ENCODE peak calls at places on chromosomes 5 and 9, in eight cellular contexts. E is NCI-H510A treated with DMSO at 0.1 percent for 48 hours; A is activated CD4-positive, alpha-beta T cell treated with anti-CD3 and anti-CD28 coated beads, Interleukin-2, amount 50 U/mL, for 1 hour; S is EL; O is AG09309; M is stimulated activated CD8-positive, alpha-beta memory T cell treated with anti-CD3 and anti-CD28 coated beads, Interleukin-2, amount 100 ng/mL, for 48 hours; Y is NCI-H774; B is sciatic nerve. V is an unnamed sample.

GRCh38 chr5:36613241-36613640 is 6.8 kb downstream of the SLC1A3 start:
- DNase-seq in Y (no peak), B (no peak), S (no peak), E (no peak), M (no peak), A (no peak), O (no peak), V (no peak)

GRCh38 chr9:124392855-124393460 is 22.3 kb downstream of the PSMB7 start:
- DNase-seq in Y (peak), E (peak), M (no peak), B (no peak), A (no peak), O (peak), S (peak), V (no peak)

GRCh38 chr9:132630116-132630515 is 39.7 kb downstream of the DDX31 start:
- DNase-seq in M (no peak), B (no peak), S (no peak), Y (no peak), O (no peak), A (no peak), E (no peak), V (no peak)

GRCh38 chr5:127839496-127840197 is 136.5 kb downstream of the CCDC192 start:
- DNase-seq in E (no peak), B (no peak), S (peak), Y (no peak), M (no peak), O (no peak), A (no peak), V (no peak)

GRCh38 chr9:128899566-128900322 is 17.8 kb downstream of the LRRC8A start:
- DNase-seq in A (no peak), Y (no peak), B (no peak), S (peak), E (no peak), O (no peak), M (no peak), V (no peak)

GRCh38 chr9:97723819-97724218 is 26.7 kb upstream of the XPA start:
- DNase-seq in A (no peak), Y (no peak), O (no peak), E (no peak), M (no peak), B (no peak), S (no peak), V (no peak)

GRCh38 chr5:142819816-142820215 is 49.6 kb downstream of the ARHGAP26 start:
- DNase-seq in E (no peak), O (no peak), A (no peak), Y (no peak), M (no peak), S (peak), B (no peak), V (no peak)

GRCh38 chr9:76302947-76303550 is 91.2 kb downstream of the RFK start:
- DNase-seq in M (no peak), S (peak), A (no peak), Y (peak), O (peak), E (peak), B (no peak), V (no peak)

GRCh38 chr5:173884402-173885053 is 3.6 kb upstream of the CPEB4 start:
- DNase-seq in O (no peak), M (no peak), B (no peak), Y (no peak), E (no peak), A (peak), S (no peak), V (no peak)

GRCh38 chr9:109499631-109500120 is 1.6 kb upstream of the PTPN3 start:
- DNase-seq in Y (peak), S (peak), A (no peak), B (no peak), O (no peak), M (no peak), E (no peak), V (peak)

GRCh38 chr9:96564217-96564616 is 55.4 kb downstream of the CDC14B start:
- DNase-seq in S (no peak), O (no peak), Y (no peak), A (no peak), B (no peak), M (no peak), E (no peak), V (no peak)

GRCh38 chr5:71957431-71957934 is 149.8 kb upstream of the MAP1B start:
- DNase-seq in M (no peak), E (no peak), O (no peak), Y (no peak), S (no peak), B (no peak), A (no peak), V (no peak)

GRCh38 chr9:109811876-109812275 is 31.9 kb downstream of the PALM2AKAP2 start:
- DNase-seq in O (no peak), A (no peak), B (no peak), E (no peak), S (no peak), M (no peak), Y (no peak), V (no peak)

GRCh38 chr5:72245517-72246238 is 74.4 kb downstream of the MRPS27 start:
- DNase-seq in S (no peak), A (no peak), M (no peak), O (no peak), Y (no peak), B (no peak), E (no peak), V (no peak)

GRCh38 chr5:150034677-150035076 is 34.1 kb downstream of the HMGXB3 start:
- DNase-seq in S (peak), B (no peak), A (no peak), Y (no peak), M (no peak), E (no peak), O (peak), V (no peak)

GRCh38 chr5:136018814-136019777 is 9.7 kb upstream of the TGFBI start:
- DNase-seq in A (no peak), B (no peak), O (peak), Y (no peak), M (no peak), E (no peak), S (peak), V (no peak)

GRCh38 chr5:1663186-1663585 is 136.5 kb downstream of the MRPL36 start:
- DNase-seq in Y (no peak), A (no peak), E (no peak), O (no peak), B (no peak), S (no peak), M (no peak), V (peak)

GRCh38 chr9:98995059-98995665 is 51.5 kb downstream of the COL15A1 start:
- DNase-seq in M (no peak), B (no peak), E (no peak), O (no peak), S (no peak), Y (no peak), A (no peak), V (peak)

GRCh38 chr9:82456621-82457020 is 468.0 kb downstream of the SPATA31D1 start:
- DNase-seq in Y (no peak), O (peak), E (no peak), A (no peak), S (peak), B (no peak), M (no peak), V (no peak)

GRCh38 chr9:112166176-112167140 is 8.6 kb downstream of the SUSD1 start:
- DNase-seq in S (peak), Y (no peak), A (no peak), O (no peak), E (no peak), B (peak), M (no peak), V (no peak)

GRCh38 chr5:124349931-124350330 is 396.5 kb downstream of the ZNF608 start:
- DNase-seq in M (no peak), A (no peak), B (no peak), S (no peak), Y (no peak), E (no peak), O (no peak), V (no peak)

GRCh38 chr5:21685536-21685935 is 1167.6 kb downstream of the CDH12 start:
- DNase-seq in M (no peak), S (no peak), A (no peak), O (no peak), Y (no peak), E (no peak), B (no peak), V (no peak)

GRCh38 chr5:140114341-140115185 is 654 bp downstream of the PURA start:
- DNase-seq in E (peak), S (peak), M (peak), B (peak), O (no peak), A (peak), Y (peak), V (peak)

GRCh38 chr9:99172129-99173091 is 49.3 kb downstream of the ALG2 start:
- DNase-seq in E (peak), M (no peak), A (no peak), O (no peak), B (no peak), Y (peak), S (no peak), V (no peak)

GRCh38 chr5:137666901-137667300 is 69.0 kb downstream of the KLHL3 start:
- DNase-seq in E (no peak), O (no peak), S (no peak), B (no peak), M (no peak), Y (no peak), A (no peak), V (no peak)

GRCh38 chr9:92550765-92551164 is 15.0 kb upstream of the ECM2 start:
- DNase-seq in A (no peak), S (no peak), B (no peak), M (no peak), O (no peak), E (no peak), Y (no peak), V (no peak)

GRCh38 chr9:77846957-77847574 is 184.5 kb downstream of the GNAQ start:
- DNase-seq in S (peak), B (no peak), A (no peak), E (no peak), Y (no peak), O (no peak), M (no peak), V (no peak)

GRCh38 chr5:116090192-116090790 is 5.5 kb downstream of the COMMD10 start:
- DNase-seq in S (no peak), A (no peak), Y (no peak), B (no peak), E (no peak), O (no peak), M (no peak), V (no peak)

GRCh38 chr9:132240860-132241482 is 79.1 kb downstream of the NTNG2 start:
- DNase-seq in B (peak), E (peak), M (peak), O (no peak), Y (peak), A (peak), S (peak), V (peak)

GRCh38 chr5:58201922-58202648 is 257.8 kb downstream of the PLK2 start:
- DNase-seq in O (no peak), A (no peak), B (no peak), E (no peak), M (no peak), S (no peak), Y (no peak), V (no peak)

GRCh38 chr5:159567461-159567860 is 237.2 kb upstream of the IL12B start:
- DNase-seq in M (no peak), B (no peak), O (no peak), E (no peak), Y (no peak), S (no peak), A (no peak), V (no peak)

GRCh38 chr9:123749580-123750202 is 180.2 kb downstream of the DENND1A start:
- DNase-seq in O (no peak), B (no peak), E (peak), M (no peak), A (no peak), Y (no peak), S (no peak), V (no peak)

GRCh38 chr5:128035689-128036088 is 47.9 kb upstream of the SLC12A2 start:
- DNase-seq in A (no peak), M (no peak), Y (no peak), B (no peak), O (no peak), E (no peak), S (no peak), V (no peak)

GRCh38 chr5:125267636-125268248 is 521.3 kb upstream of the ZNF608 start:
- DNase-seq in A (no peak), S (no peak), E (no peak), O (no peak), B (no peak), M (no peak), Y (no peak), V (no peak)

GRCh38 chr5:102295534-102296228 is 403 bp downstream of the SLCO4C1 start:
- DNase-seq in Y (no peak), O (no peak), M (no peak), A (no peak), S (no peak), E (peak), B (no peak), V (no peak)

GRCh38 chr5:89480406-89481007 is 597.5 kb upstream of the MEF2C start:
- DNase-seq in S (no peak), O (no peak), E (no peak), B (no peak), A (no peak), M (no peak), Y (no peak), V (no peak)